ENCODE peak calls at places on chromosomes 4 and X, in five cellular contexts. L is T-cell, R is fibroblast of lung, P is neural crest cell, Z is aorta. I is an unnamed sample.

GRCh38 chrX:104318330-104319009 is 63.7 kb upstream of the ESX1 start:
- DNase-seq in P (no peak), R (peak), Z (no peak), L (no peak), I (peak)

GRCh38 chrX:46647251-46647650 is 73.7 kb downstream of the CHST7 start:
- DNase-seq in P (no peak), L (no peak), Z (no peak), R (no peak), I (no peak)

GRCh38 chrX:155330992-155331391 is 3.4 kb downstream of the CLIC2 start:
- DNase-seq in R (no peak), L (no peak), P (no peak), Z (no peak), I (no peak)

GRCh38 chr4:184232212-184232611 is 14.5 kb upstream of the ENPP6 start:
- DNase-seq in Z (no peak), P (no peak), L (no peak), R (no peak), I (peak)

GRCh38 chr4:153651961-153652784 is 31.9 kb upstream of the TLR2 start:
- DNase-seq in R (no peak), P (no peak), Z (no peak), L (no peak), I (no peak)

GRCh38 chr4:128228021-128228571 is 59.5 kb downstream of the PGRMC2 start:
- DNase-seq in Z (no peak), P (no peak), R (peak), L (no peak), I (no peak)

GRCh38 chrX:44330227-44330626 is 13.2 kb downstream of the EFHC2 start:
- DNase-seq in P (no peak), L (no peak), R (no peak), Z (no peak), I (no peak)

GRCh38 chrX:52923781-52924241 is 26.7 kb downstream of the FAM156B start:
- DNase-seq in R (peak), Z (no peak), P (no peak), L (no peak), I (no peak)

GRCh38 chrX:137031517-137032377 is 2.0 kb downstream of the GPR101 start:
- DNase-seq in Z (no peak), L (peak), R (peak), P (peak), I (no peak)

GRCh38 chr4:105637409-105638258 is 70.9 kb downstream of the INTS12 start:
- DNase-seq in Z (peak), R (peak), L (peak), P (no peak), I (no peak)

GRCh38 chr4:6011686-6012085 is 6.5 kb downstream of the C4orf50 start:
- DNase-seq in Z (no peak), R (no peak), L (no peak), P (no peak), I (no peak)

GRCh38 chrX:138411048-138411447 is 300.5 kb downstream of the FGF13 start:
- DNase-seq in R (no peak), L (no peak), Z (no peak), P (no peak), I (no peak)

GRCh38 chr4:176034498-176034897 is 31.1 kb upstream of the WDR17 start:
- DNase-seq in P (peak), Z (no peak), R (peak), L (no peak), I (peak)

GRCh38 chr4:128461300-128462103 is 173.9 kb upstream of the PGRMC2 start:
- DNase-seq in P (no peak), Z (no peak), R (peak), L (no peak), I (no peak)

GRCh38 chrX:100895365-100896075 is 21.4 kb upstream of the NOX1 start:
- DNase-seq in Z (no peak), L (peak), R (peak), P (no peak), I (peak)

GRCh38 chrX:115452256-115452655 is 108.7 kb upstream of the PLS3 start:
- DNase-seq in P (no peak), Z (no peak), L (no peak), R (no peak), I (no peak)

GRCh38 chrX:78024349-78025108 is 55.1 kb upstream of the PGAM4 start:
- DNase-seq in R (peak), P (no peak), Z (no peak), L (peak), I (peak)

GRCh38 chrX:132470179-132470578 is 18.7 kb downstream of the MBNL3 start:
- DNase-seq in Z (no peak), P (no peak), L (no peak), R (no peak), I (no peak)

GRCh38 chr4:97496298-97496873 is 646.9 kb downstream of the STPG2 start:
- DNase-seq in P (no peak), Z (no peak), R (no peak), L (no peak), I (no peak)

GRCh38 chr4:181376058-181376457 is 867.1 kb upstream of the TENM3 start:
- DNase-seq in R (no peak), Z (no peak), P (no peak), L (no peak), I (no peak)

GRCh38 chr4:33625762-33626161 is 2618.6 kb downstream of the ARAP2 start:
- DNase-seq in Z (no peak), R (peak), L (no peak), P (no peak), I (no peak)